ENCODE peak calls at places on chromosomes 6 and 20, in nine cellular contexts. Y, K, U, J, I, P, H, C and R are unnamed samples.
A peak's percentile ranks its signal among the peaks of the same experiment; 100 is the strongest.

GRCh38 chr6:39309942-39310531 is 4.2 kb downstream of the KCNK17 start:
- DNase-seq in Y (peak; percentile 73), K (peak; percentile 82), U (peak; percentile 85), J (peak; percentile 81), I (peak; percentile 50), P (peak; percentile 64), H (peak; percentile 85), C (peak; percentile 50), R (peak; percentile 74)

GRCh38 chr6:29725981-29726380 is 2.7 kb downstream of the HLA-F start:
- DNase-seq in Y (no peak), K (no peak), U (no peak), J (no peak), I (no peak), P (no peak), H (no peak), C (no peak), R (no peak)

GRCh38 chr6:150370112-150370511 is 1.3 kb downstream of the IYD start:
- DNase-seq in Y (no peak), K (no peak), U (no peak), J (no peak), I (no peak), P (no peak), H (no peak), C (no peak), R (no peak)

GRCh38 chr6:160163425-160163824 is 41.8 kb downstream of the SLC22A1 start:
- DNase-seq in Y (no peak), K (no peak), U (no peak), J (no peak), I (no peak), P (no peak), H (no peak), C (no peak), R (no peak)

GRCh38 chr20:41049451-41049850 is 20.8 kb downstream of the TOP1 start:
- DNase-seq in Y (no peak), K (no peak), U (no peak), J (no peak), I (no peak), P (no peak), H (no peak), C (no peak), R (no peak)

GRCh38 chr6:89711801-89712200 is 73.3 kb upstream of the LYRM2 start:
- DNase-seq in Y (no peak), K (no peak), U (no peak), J (no peak), I (peak; percentile 27), P (no peak), H (no peak), C (no peak), R (no peak)

GRCh38 chr6:6694825-6695710 is 106.5 kb downstream of the LY86 start:
- DNase-seq in Y (peak; percentile 33), K (no peak), U (no peak), J (peak; percentile 35), I (no peak), P (no peak), H (no peak), C (no peak), R (no peak)

GRCh38 chr6:5059036-5059896 is 25.9 kb upstream of the PPP1R3G start:
- DNase-seq in Y (no peak), K (no peak), U (no peak), J (no peak), I (no peak), P (no peak), H (no peak), C (no peak), R (peak; percentile 47)

GRCh38 chr20:47821481-47822100 is 36.3 kb upstream of the SULF2 start:
- DNase-seq in Y (no peak), K (no peak), U (no peak), J (peak; percentile 96), I (no peak), P (no peak), H (no peak), C (no peak), R (peak; percentile 61)

GRCh38 chr6:140744648-140745320 is 1370.3 kb upstream of the CITED2 start:
- DNase-seq in Y (peak; percentile 77), K (no peak), U (peak; percentile 73), J (peak; percentile 10), I (peak; percentile 76), P (peak; percentile 65), H (no peak), C (no peak), R (no peak)

GRCh38 chr20:63238491-63239126 is 2.9 kb downstream of the BIRC7 start:
- DNase-seq in Y (no peak), K (no peak), U (no peak), J (no peak), I (no peak), P (no peak), H (no peak), C (no peak), R (peak; percentile 58)

GRCh38 chr6:136508701-136509387 is 41.4 kb downstream of the MAP7 start:
- DNase-seq in Y (no peak), K (no peak), U (no peak), J (peak; percentile 10), I (no peak), P (no peak), H (no peak), C (no peak), R (no peak)

GRCh38 chr6:126040394-126040793 is 54.1 kb downstream of the TRMT11 start:
- DNase-seq in Y (no peak), K (no peak), U (no peak), J (no peak), I (no peak), P (no peak), H (no peak), C (no peak), R (no peak)

GRCh38 chr6:168130168-168130651 is 51.2 kb upstream of the FRMD1 start:
- DNase-seq in Y (no peak), K (no peak), U (no peak), J (no peak), I (no peak), P (no peak), H (no peak), C (no peak), R (no peak)

GRCh38 chr20:48769111-48769879 is 58.5 kb downstream of the PREX1 start:
- DNase-seq in Y (peak; percentile 41), K (no peak), U (no peak), J (no peak), I (no peak), P (no peak), H (no peak), C (no peak), R (no peak)

GRCh38 chr6:48476257-48476656 is 365.3 kb upstream of the PTCHD4 start:
- DNase-seq in Y (peak; percentile 50), K (no peak), U (no peak), J (no peak), I (peak; percentile 16), P (peak; percentile 14), H (peak; percentile 36), C (no peak), R (no peak)

GRCh38 chr20:16352751-16353150 is 220.5 kb downstream of the KIF16B start:
- DNase-seq in Y (no peak), K (no peak), U (no peak), J (no peak), I (no peak), P (no peak), H (no peak), C (no peak), R (no peak)

DNA sequence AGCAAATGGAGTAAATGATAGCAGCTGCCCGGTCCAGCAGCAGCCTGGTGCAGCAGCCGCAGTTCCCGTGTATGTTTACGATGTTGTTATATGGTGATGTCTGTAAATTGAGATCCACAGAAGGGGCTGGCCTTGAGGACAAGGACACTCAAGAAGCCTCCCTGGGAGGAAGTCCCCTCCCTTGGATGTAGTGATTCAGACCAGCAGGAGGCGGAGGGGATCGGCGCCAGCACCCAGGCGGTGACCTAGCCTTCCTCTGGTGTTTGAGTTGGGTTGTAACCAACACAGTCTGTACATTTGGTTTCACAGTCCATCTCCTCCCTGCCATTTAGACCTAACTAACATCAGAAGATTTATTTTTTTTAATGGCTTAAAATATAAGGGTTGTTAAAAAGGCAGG is 187.8 kb downstream of the SYNDIG1 start:
- DNase-seq in Y (peak; percentile 28), K (peak; percentile 25), U (no peak), J (no peak), I (peak; percentile 91), P (peak; percentile 56), H (no peak), C (no peak), R (no peak)
- TF ChIP-seq CTCF in Y (peak; percentile 29), K (no peak), U (no peak), J (no peak), I (peak; percentile 46), P (peak; percentile 50), H (no peak), C (no peak), R (no peak)

DNA sequence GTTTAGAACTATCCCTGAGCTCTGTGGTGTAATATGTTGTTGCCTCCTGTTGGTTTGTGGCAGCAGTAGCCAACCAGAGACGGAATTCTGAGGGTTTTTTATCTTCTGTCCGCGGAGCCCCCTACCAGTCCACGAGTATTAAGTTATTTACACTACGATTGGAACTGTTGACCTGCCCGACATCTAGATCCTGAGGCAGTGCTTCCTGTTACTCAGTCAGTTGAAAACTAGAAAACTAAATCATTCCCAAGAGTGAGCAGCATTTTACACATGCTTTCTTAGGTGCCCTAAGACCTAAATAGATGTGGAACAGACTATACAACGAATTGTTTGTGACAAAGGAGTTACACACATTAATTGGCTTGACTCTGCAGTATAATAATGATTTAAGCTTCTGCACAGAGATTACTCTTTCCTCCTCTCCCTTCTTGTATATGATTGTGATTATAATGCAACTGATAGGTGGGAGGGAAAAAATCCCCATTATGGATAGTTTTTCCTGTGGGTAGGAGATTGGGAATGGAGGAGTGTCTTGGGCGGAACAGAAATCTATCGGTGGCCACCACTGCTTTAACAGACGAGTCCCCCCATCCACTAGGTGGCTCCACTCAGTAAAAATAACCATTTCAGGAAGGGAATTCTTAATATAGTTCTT is 1.7 kb downstream of the LOC128125822 start:
- DNase-seq in Y (peak; percentile 71), K (peak; percentile 40), U (peak; percentile 66), J (no peak), I (peak; percentile 70), P (peak; percentile 51), H (peak; percentile 42), C (no peak), R (peak; percentile 83)
- TF ChIP-seq CTCF in Y (peak; percentile 61), K (peak; percentile 62), U (peak; percentile 61), J (peak; percentile 76), I (peak; percentile 66), P (peak; percentile 77), H (peak; percentile 67), C (peak; percentile 46), R (peak; percentile 62)

GRCh38 chr20:59731371-59731770 is 127.0 kb downstream of the PHACTR3 start:
- DNase-seq in Y (no peak), K (no peak), U (no peak), J (no peak), I (no peak), P (no peak), H (no peak), C (no peak), R (no peak)
- TF ChIP-seq CTCF in Y (no peak), K (no peak), U (no peak), J (no peak), I (no peak), P (no peak), H (no peak), C (no peak), R (no peak)

DNA sequence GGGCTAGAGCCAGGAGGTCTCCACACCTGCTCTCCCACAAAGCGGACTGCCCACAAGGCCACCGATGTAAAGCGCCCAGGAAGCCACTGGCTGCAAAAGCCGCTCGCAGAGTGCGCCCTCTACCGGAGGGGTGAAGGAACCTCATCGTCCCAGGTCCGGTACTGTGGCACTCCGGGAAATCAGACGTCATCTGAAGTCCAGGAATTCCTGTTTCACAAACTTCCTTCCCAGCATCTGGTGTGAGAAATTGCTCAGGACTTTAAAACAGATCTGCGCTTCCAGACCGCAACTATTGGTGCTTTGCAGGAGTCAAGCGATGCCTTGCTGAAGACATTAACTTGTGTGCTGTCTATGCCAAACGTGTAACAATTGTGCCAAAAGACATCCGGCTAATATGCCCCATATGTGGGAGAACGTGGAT is 115.1 kb upstream of the ARID1B start:
- DNase-seq in Y (peak; percentile 92), K (peak; percentile 77), U (peak; percentile 30), J (no peak), I (no peak), P (peak; percentile 76), H (peak; percentile 44), C (peak; percentile 21), R (peak; percentile 25)
- TF ChIP-seq CTCF in Y (peak; percentile 20), K (peak; percentile 86), U (no peak), J (no peak), I (peak; percentile 22), P (peak; percentile 31), H (peak; percentile 67), C (peak; percentile 48), R (peak; percentile 26)